ENCODE peak calls at places on chromosomes 13 and 19, in eight cellular contexts. One of them, this sample, is unnamed.

GRCh38 chr19:48539503-48540096 is 12.4 kb upstream of the SULT2B1 start:
- DNase-seq in sciatic nerve: no peak
- DNase-seq in HTR-8/SVneo: no peak
- DNase-seq in HEK293T: no peak
- DNase-seq in left cardiac atrium: peak
- DNase-seq in T follicular helper cell: no peak
- DNase-seq in uterus: no peak
- DNase-seq in body of pancreas: peak
- DNase-seq in this sample: peak

GRCh38 chr19:46717034-46717715 is at the start of gene PRKD2:
- DNase-seq in T follicular helper cell: peak
- DNase-seq in uterus: peak
- DNase-seq in HTR-8/SVneo: peak
- DNase-seq in sciatic nerve: peak
- DNase-seq in left cardiac atrium: peak
- DNase-seq in HEK293T: peak
- DNase-seq in body of pancreas: peak
- DNase-seq in this sample: peak

GRCh38 chr19:48568345-48568886 is 16.4 kb downstream of the SULT2B1 start:
- DNase-seq in sciatic nerve: no peak
- DNase-seq in body of pancreas: peak
- DNase-seq in HEK293T: no peak
- DNase-seq in HTR-8/SVneo: peak
- DNase-seq in uterus: peak
- DNase-seq in T follicular helper cell: no peak
- DNase-seq in left cardiac atrium: peak
- DNase-seq in this sample: peak

GRCh38 chr19:10553943-10554381 is 10.3 kb downstream of the ATG4D start:
- DNase-seq in left cardiac atrium: no peak
- DNase-seq in body of pancreas: no peak
- DNase-seq in T follicular helper cell: peak
- DNase-seq in HEK293T: no peak
- DNase-seq in HTR-8/SVneo: no peak
- DNase-seq in uterus: no peak
- DNase-seq in sciatic nerve: no peak
- DNase-seq in this sample: no peak

GRCh38 chr19:16338470-16339360 is 14.1 kb downstream of the KLF2 start:
- DNase-seq in HEK293T: no peak
- DNase-seq in T follicular helper cell: no peak
- DNase-seq in body of pancreas: no peak
- DNase-seq in HTR-8/SVneo: peak
- DNase-seq in left cardiac atrium: peak
- DNase-seq in uterus: no peak
- DNase-seq in sciatic nerve: no peak
- DNase-seq in this sample: peak

GRCh38 chr13:97238432-97238831 is 16.3 kb downstream of the MBNL2 start:
- DNase-seq in left cardiac atrium: no peak
- DNase-seq in body of pancreas: no peak
- DNase-seq in HTR-8/SVneo: no peak
- DNase-seq in uterus: no peak
- DNase-seq in sciatic nerve: no peak
- DNase-seq in T follicular helper cell: no peak
- DNase-seq in HEK293T: no peak
- DNase-seq in this sample: no peak

GRCh38 chr13:54614729-54615128 is 1586.1 kb downstream of the OLFM4 start:
- DNase-seq in T follicular helper cell: no peak
- DNase-seq in sciatic nerve: no peak
- DNase-seq in uterus: no peak
- DNase-seq in HEK293T: peak
- DNase-seq in left cardiac atrium: no peak
- DNase-seq in HTR-8/SVneo: no peak
- DNase-seq in body of pancreas: no peak
- DNase-seq in this sample: no peak

GRCh38 chr13:76292726-76293125 is 593.5 kb downstream of the KCTD12 start:
- DNase-seq in sciatic nerve: no peak
- DNase-seq in T follicular helper cell: no peak
- DNase-seq in HEK293T: no peak
- DNase-seq in uterus: no peak
- DNase-seq in body of pancreas: no peak
- DNase-seq in left cardiac atrium: no peak
- DNase-seq in HTR-8/SVneo: no peak
- DNase-seq in this sample: no peak

GRCh38 chr19:15316498-15316897 is 15.8 kb downstream of the BRD4 start:
- DNase-seq in uterus: no peak
- DNase-seq in sciatic nerve: no peak
- DNase-seq in T follicular helper cell: no peak
- DNase-seq in HTR-8/SVneo: no peak
- DNase-seq in body of pancreas: no peak
- DNase-seq in HEK293T: no peak
- DNase-seq in left cardiac atrium: no peak
- DNase-seq in this sample: no peak

GRCh38 chr13:31209172-31209818 is 9.5 kb downstream of the B3GLCT start:
- DNase-seq in sciatic nerve: no peak
- DNase-seq in T follicular helper cell: no peak
- DNase-seq in HEK293T: peak
- DNase-seq in uterus: peak
- DNase-seq in body of pancreas: peak
- DNase-seq in HTR-8/SVneo: no peak
- DNase-seq in left cardiac atrium: peak
- DNase-seq in this sample: no peak

GRCh38 chr13:77918391-77919261 is at the start of gene EDNRB:
- DNase-seq in sciatic nerve: peak
- DNase-seq in HEK293T: peak
- DNase-seq in HTR-8/SVneo: no peak
- DNase-seq in body of pancreas: peak
- DNase-seq in left cardiac atrium: peak
- DNase-seq in T follicular helper cell: no peak
- DNase-seq in uterus: peak
- DNase-seq in this sample: peak

GRCh38 chr19:1245468-1245867 is 2.9 kb upstream of the MIDN start:
- DNase-seq in HEK293T: no peak
- DNase-seq in body of pancreas: no peak
- DNase-seq in sciatic nerve: no peak
- DNase-seq in T follicular helper cell: no peak
- DNase-seq in HTR-8/SVneo: no peak
- DNase-seq in uterus: no peak
- DNase-seq in left cardiac atrium: no peak
- DNase-seq in this sample: peak

GRCh38 chr13:32669030-32669646 is 82.9 kb downstream of the PDS5B start:
- DNase-seq in HEK293T: peak
- DNase-seq in body of pancreas: no peak
- DNase-seq in uterus: no peak
- DNase-seq in T follicular helper cell: no peak
- DNase-seq in sciatic nerve: no peak
- DNase-seq in left cardiac atrium: no peak
- DNase-seq in HTR-8/SVneo: peak
- DNase-seq in this sample: no peak

GRCh38 chr13:95002968-95003813 is 290.8 kb upstream of the SOX21 start:
- DNase-seq in sciatic nerve: no peak
- DNase-seq in HEK293T: no peak
- DNase-seq in uterus: no peak
- DNase-seq in T follicular helper cell: no peak
- DNase-seq in body of pancreas: peak
- DNase-seq in left cardiac atrium: no peak
- DNase-seq in HTR-8/SVneo: no peak
- DNase-seq in this sample: no peak

GRCh38 chr13:61414136-61414535 is 1.5 kb downstream of the PCDH20 start:
- DNase-seq in uterus: no peak
- DNase-seq in T follicular helper cell: no peak
- DNase-seq in left cardiac atrium: no peak
- DNase-seq in HEK293T: peak
- DNase-seq in body of pancreas: no peak
- DNase-seq in HTR-8/SVneo: no peak
- DNase-seq in sciatic nerve: no peak
- DNase-seq in this sample: no peak

GRCh38 chr13:81609335-81609734 is 1268.4 kb upstream of the SPRY2 start:
- DNase-seq in left cardiac atrium: no peak
- DNase-seq in uterus: no peak
- DNase-seq in sciatic nerve: no peak
- DNase-seq in body of pancreas: no peak
- DNase-seq in HEK293T: no peak
- DNase-seq in T follicular helper cell: no peak
- DNase-seq in HTR-8/SVneo: no peak
- DNase-seq in this sample: no peak

GRCh38 chr13:106381083-106381482 is 154.4 kb downstream of the EFNB2 start:
- DNase-seq in HEK293T: no peak
- DNase-seq in T follicular helper cell: no peak
- DNase-seq in left cardiac atrium: no peak
- DNase-seq in sciatic nerve: no peak
- DNase-seq in body of pancreas: no peak
- DNase-seq in HTR-8/SVneo: no peak
- DNase-seq in uterus: no peak
- DNase-seq in this sample: no peak

GRCh38 chr13:20371825-20372224 is 139.7 kb upstream of the GJB6 start:
- DNase-seq in sciatic nerve: no peak
- DNase-seq in body of pancreas: no peak
- DNase-seq in HEK293T: no peak
- DNase-seq in left cardiac atrium: no peak
- DNase-seq in T follicular helper cell: no peak
- DNase-seq in HTR-8/SVneo: no peak
- DNase-seq in uterus: no peak
- DNase-seq in this sample: no peak

GRCh38 chr13:45325806-45326205 is 15.2 kb downstream of the TPT1 start:
- DNase-seq in HEK293T: no peak
- DNase-seq in T follicular helper cell: no peak
- DNase-seq in HTR-8/SVneo: peak
- DNase-seq in sciatic nerve: no peak
- DNase-seq in uterus: peak
- DNase-seq in body of pancreas: peak
- DNase-seq in left cardiac atrium: peak
- DNase-seq in this sample: peak

GRCh38 chr19:10871711-10872550 is 578 bp downstream of the CARM1 start:
- DNase-seq in left cardiac atrium: peak
- DNase-seq in body of pancreas: peak
- DNase-seq in HTR-8/SVneo: no peak
- DNase-seq in uterus: peak
- DNase-seq in sciatic nerve: peak
- DNase-seq in T follicular helper cell: peak
- DNase-seq in HEK293T: no peak
- DNase-seq in this sample: peak

GRCh38 chr19:16657384-16657783 is 2.6 kb downstream of the SMIM7 start:
- DNase-seq in sciatic nerve: no peak
- DNase-seq in HTR-8/SVneo: no peak
- DNase-seq in T follicular helper cell: no peak
- DNase-seq in uterus: no peak
- DNase-seq in left cardiac atrium: no peak
- DNase-seq in HEK293T: no peak
- DNase-seq in body of pancreas: no peak
- DNase-seq in this sample: no peak

GRCh38 chr19:47433121-47433520 is 13.8 kb upstream of the MEIS3 start:
- DNase-seq in body of pancreas: no peak
- DNase-seq in T follicular helper cell: no peak
- DNase-seq in HEK293T: no peak
- DNase-seq in uterus: no peak
- DNase-seq in sciatic nerve: no peak
- DNase-seq in left cardiac atrium: no peak
- DNase-seq in HTR-8/SVneo: no peak
- DNase-seq in this sample: no peak

GRCh38 chr19:51777570-51778460 is 16.8 kb downstream of the FPR2 start:
- DNase-seq in sciatic nerve: peak
- DNase-seq in body of pancreas: peak
- DNase-seq in HEK293T: peak
- DNase-seq in HTR-8/SVneo: peak
- DNase-seq in uterus: peak
- DNase-seq in T follicular helper cell: peak
- DNase-seq in left cardiac atrium: peak
- DNase-seq in this sample: peak

GRCh38 chr19:16951529-16951928 is 62.7 kb downstream of the F2RL3 start:
- DNase-seq in uterus: no peak
- DNase-seq in body of pancreas: no peak
- DNase-seq in HEK293T: no peak
- DNase-seq in left cardiac atrium: no peak
- DNase-seq in HTR-8/SVneo: peak
- DNase-seq in sciatic nerve: no peak
- DNase-seq in T follicular helper cell: no peak
- DNase-seq in this sample: no peak

GRCh38 chr19:48271531-48272151 is 1.8 kb downstream of the ZNF114 start:
- DNase-seq in sciatic nerve: peak
- DNase-seq in HEK293T: no peak
- DNase-seq in left cardiac atrium: peak
- DNase-seq in uterus: peak
- DNase-seq in body of pancreas: peak
- DNase-seq in HTR-8/SVneo: no peak
- DNase-seq in T follicular helper cell: no peak
- DNase-seq in this sample: peak

GRCh38 chr19:29672933-29673336 is 7.7 kb downstream of the PLEKHF1 start:
- DNase-seq in sciatic nerve: no peak
- DNase-seq in left cardiac atrium: no peak
- DNase-seq in HEK293T: no peak
- DNase-seq in body of pancreas: no peak
- DNase-seq in HTR-8/SVneo: no peak
- DNase-seq in uterus: no peak
- DNase-seq in T follicular helper cell: peak
- DNase-seq in this sample: no peak